ENCODE peak calls at places on chromosomes 3 and 15, in seven cellular contexts. Q, W, N, T, Y, L and D are unnamed samples.

GRCh38 chr3:196976891-196977420 is 8.3 kb upstream of the PIGZ start:
- DNase-seq in T (no peak), Y (no peak), N (no peak), Q (no peak), W (no peak), L (no peak), D (no peak)

GRCh38 chr15:78374436-78375393 is 34.6 kb downstream of the CRABP1 start:
- DNase-seq in N (peak), Q (no peak), T (no peak), W (no peak), Y (peak), L (peak), D (no peak)

GRCh38 chr3:99023590-99024192 is 122.2 kb upstream of the DCBLD2 start:
- DNase-seq in T (no peak), Y (no peak), N (no peak), W (peak), Q (peak), L (no peak), D (no peak)

GRCh38 chr15:57285386-57285785 is 90.9 kb upstream of the CGNL1 start:
- DNase-seq in N (no peak), L (no peak), Y (no peak), W (no peak), T (no peak), Q (no peak), D (no peak)

GRCh38 chr15:63939531-63940130 is 105.9 kb upstream of the HERC1 start:
- DNase-seq in N (peak), Q (peak), W (no peak), Y (peak), L (no peak), T (peak), D (no peak)

GRCh38 chr3:66107855-66108254 is 69.1 kb upstream of the MAGI1 start:
- DNase-seq in Y (no peak), L (no peak), N (no peak), T (no peak), W (no peak), Q (peak), D (no peak)

GRCh38 chr3:178306427-178307115 is 229.7 kb upstream of the KCNMB2 start:
- DNase-seq in Q (no peak), T (no peak), W (no peak), N (no peak), Y (no peak), L (no peak), D (no peak)

GRCh38 chr15:44712108-44713005 is 1.0 kb downstream of the B2M start:
- DNase-seq in Q (peak), T (peak), N (peak), Y (peak), L (peak), W (no peak), D (peak)

GRCh38 chr3:173825731-173826130 is 428.2 kb downstream of the NLGN1 start:
- DNase-seq in L (no peak), W (no peak), Q (no peak), Y (no peak), T (no peak), N (no peak), D (no peak)

GRCh38 chr3:126889276-126890201 is 93.4 kb upstream of the PLXNA1 start:
- DNase-seq in N (no peak), Y (no peak), T (no peak), W (no peak), Q (no peak), L (peak), D (no peak)

GRCh38 chr3:46092704-46093085 is 65.4 kb upstream of the XCR1 start:
- DNase-seq in Y (no peak), W (no peak), N (no peak), T (no peak), L (no peak), Q (no peak), D (no peak)

GRCh38 chr15:96316953-96317629 is 13.4 kb upstream of the NR2F2 start:
- DNase-seq in Q (no peak), T (no peak), Y (no peak), L (no peak), N (no peak), W (peak), D (no peak)

GRCh38 chr15:85296615-85297402 is 83.6 kb upstream of the AKAP13 start:
- DNase-seq in L (peak), T (peak), N (no peak), Y (peak), W (peak), Q (peak), D (peak)

GRCh38 chr15:80581976-80582375 is 113.1 kb upstream of the ABHD17C start:
- DNase-seq in Q (no peak), N (no peak), T (peak), Y (no peak), W (no peak), L (no peak), D (no peak)

DNA sequence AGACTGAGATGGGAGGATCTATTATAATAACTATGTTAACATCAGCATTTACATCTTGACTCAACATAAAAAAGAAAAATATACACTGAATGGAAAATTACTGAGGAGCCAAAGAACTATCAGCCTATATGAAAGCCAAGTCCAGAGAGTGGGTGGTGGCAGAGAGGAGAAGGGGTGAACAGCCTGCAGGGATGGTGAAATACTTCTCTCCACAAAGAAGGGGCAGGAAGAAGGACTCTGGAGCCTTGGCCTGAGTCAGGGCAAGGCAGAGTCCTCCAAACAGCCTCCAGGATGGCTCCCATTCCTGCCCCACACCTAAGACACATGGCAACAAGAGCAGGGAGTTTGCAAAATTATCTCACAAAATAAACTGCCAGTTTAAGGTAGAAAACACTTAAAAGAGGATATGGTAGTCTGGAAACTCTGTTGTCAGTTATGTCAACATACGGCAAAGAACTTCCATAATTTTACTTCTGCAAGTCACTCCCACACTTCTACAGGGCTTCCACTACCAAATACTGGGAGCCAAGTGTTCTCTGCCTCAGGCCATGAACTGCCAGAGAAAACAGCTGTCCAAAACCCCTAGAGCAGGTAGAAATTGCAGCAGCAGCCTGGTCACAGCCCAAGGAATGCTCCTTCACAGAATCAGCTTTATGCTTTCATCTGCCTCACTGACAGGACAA is 25.8 kb downstream of the HSPBAP1 start:
- DNase-seq in Q (no peak), W (no peak), N (no peak), T (no peak), L (no peak), Y (no peak), D (no peak)
- H3K27ac ChIP-seq in Q (no peak), W (no peak), N (no peak), T (no peak), L (no peak), Y (no peak), D (no peak)

DNA sequence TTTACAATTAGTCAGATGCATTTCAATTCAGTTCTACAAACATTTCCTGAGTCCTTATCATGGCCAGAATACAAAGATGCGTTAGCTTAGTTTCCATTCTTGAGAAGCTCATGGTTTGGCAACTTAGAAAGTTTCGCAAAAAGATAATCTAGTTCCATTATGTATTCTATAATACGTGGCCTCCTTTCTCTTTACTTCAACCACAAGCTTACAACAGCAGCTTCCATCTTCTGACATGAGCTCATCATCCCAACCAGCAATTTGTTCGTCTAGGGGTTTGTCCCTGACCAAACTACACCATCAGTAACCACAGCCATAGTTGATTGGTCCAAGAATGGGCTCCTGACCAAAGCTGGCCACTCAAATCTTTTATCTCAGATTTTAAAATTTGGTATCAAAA is 267.6 kb upstream of the TBC1D5 start:
- DNase-seq in L (no peak), N (no peak), Y (no peak), Q (no peak), W (no peak), T (no peak), D (no peak)
- H3K27ac ChIP-seq in L (no peak), N (no peak), Y (no peak), Q (no peak), W (no peak), T (no peak), D (no peak)

GRCh38 chr3:81758275-81758674 is 3.2 kb downstream of the GBE1 start:
- DNase-seq in T (no peak), N (no peak), L (no peak), Y (no peak), W (no peak), Q (peak), D (no peak)
- H3K27ac ChIP-seq in T (no peak), N (no peak), L (no peak), Y (no peak), W (no peak), Q (peak), D (no peak)

GRCh38 chr15:92020207-92020606 is 166.7 kb downstream of the SLCO3A1 start:
- DNase-seq in Y (no peak), T (no peak), W (no peak), N (no peak), L (no peak), Q (peak), D (no peak)
- H3K27ac ChIP-seq in Y (no peak), T (no peak), W (no peak), N (no peak), L (no peak), Q (no peak), D (no peak)

GRCh38 chr3:110413291-110413690 is 658.3 kb upstream of the NECTIN3 start:
- DNase-seq in N (no peak), Q (no peak), L (no peak), T (no peak), W (no peak), Y (no peak), D (no peak)
- H3K27ac ChIP-seq in N (no peak), Q (peak), L (no peak), T (no peak), W (no peak), Y (no peak), D (no peak)

GRCh38 chr3:184360070-184360833 is 1.2 kb downstream of the CLCN2 start:
- DNase-seq in Y (no peak), N (no peak), L (no peak), Q (no peak), T (no peak), W (peak), D (no peak)

GRCh38 chr3:184357248-184358139 is 3.9 kb downstream of the CLCN2 start:
- DNase-seq in Q (no peak), W (no peak), T (no peak), Y (no peak), N (no peak), L (no peak), D (no peak)

GRCh38 chr3:184359610-184360009 is 1.8 kb downstream of the CLCN2 start:
- DNase-seq in T (no peak), Q (no peak), W (peak), Y (peak), L (no peak), N (no peak), D (peak)

GRCh38 chr3:184358140-184358767 is 3.2 kb downstream of the CLCN2 start:
- DNase-seq in W (no peak), Q (no peak), Y (no peak), N (peak), T (no peak), L (no peak), D (no peak)

GRCh38 chr3:184358921-184359350 is 2.5 kb downstream of the CLCN2 start:
- DNase-seq in Q (no peak), Y (no peak), W (no peak), L (peak), N (no peak), T (no peak), D (no peak)
- H3K27ac ChIP-seq in Q (no peak), Y (no peak), W (no peak), L (no peak), N (no peak), T (no peak), D (peak)